ENCODE peak calls at places on chromosomes 2 and 18, in eight cellular contexts. W is cardiac muscle cell; F is pancreas; Q is brain microvascular endothelial cell; A is CD8-positive, alpha-beta T cell; J is lower lobe of right lung; U is stomach; E is thyroid gland. M is an unnamed sample.

GRCh38 chr2:215612770-215613169 is 176.9 kb upstream of the FN1 start:
- DNase-seq in W (no peak), F (no peak), Q (peak), A (no peak), J (no peak), U (no peak), E (no peak), M (no peak)

GRCh38 chr2:98827625-98828368 is 96.9 kb upstream of the MGAT4A start:
- DNase-seq in W (no peak), F (no peak), Q (no peak), A (no peak), J (no peak), U (no peak), E (no peak), M (no peak)

GRCh38 chr2:233059797-233060499 is at the start of gene INPP5D:
- DNase-seq in W (no peak), F (no peak), Q (no peak), A (peak), J (peak), U (peak), E (no peak), M (no peak)

GRCh38 chr18:12879840-12880531 is 4.1 kb downstream of the PTPN2 start:
- DNase-seq in W (no peak), F (no peak), Q (no peak), A (no peak), J (no peak), U (no peak), E (no peak), M (no peak)

GRCh38 chr2:216636570-216637450 is 3.6 kb downstream of the IGFBP2 start:
- DNase-seq in W (peak), F (peak), Q (peak), A (no peak), J (peak), U (peak), E (no peak), M (peak)

GRCh38 chr2:207792244-207792785 is 22.6 kb upstream of the FZD5 start:
- DNase-seq in W (no peak), F (no peak), Q (peak), A (no peak), J (no peak), U (no peak), E (peak), M (peak)

GRCh38 chr2:233460726-233461431 is 105.7 kb downstream of the USP40 start:
- DNase-seq in W (no peak), F (no peak), Q (no peak), A (no peak), J (peak), U (peak), E (no peak), M (no peak)

GRCh38 chr18:12283256-12283655 is 24.8 kb upstream of the TUBB6 start:
- DNase-seq in W (peak), F (no peak), Q (peak), A (no peak), J (no peak), U (no peak), E (no peak), M (no peak)

GRCh38 chr2:69163109-69163508 is 150.1 kb downstream of the ANTXR1 start:
- DNase-seq in W (no peak), F (no peak), Q (peak), A (no peak), J (no peak), U (no peak), E (peak), M (no peak)

GRCh38 chr2:232485757-232486557 is 1.7 kb downstream of the ECEL1 start:
- DNase-seq in W (no peak), F (no peak), Q (no peak), A (no peak), J (peak), U (no peak), E (no peak), M (no peak)

GRCh38 chr2:44935854-44936185 is 5.7 kb upstream of the SIX3 start:
- DNase-seq in W (no peak), F (no peak), Q (no peak), A (no peak), J (no peak), U (no peak), E (no peak), M (no peak)

GRCh38 chr2:101958071-101958470 is 33.7 kb upstream of the IL1R2 start:
- DNase-seq in W (no peak), F (no peak), Q (no peak), A (no peak), J (no peak), U (no peak), E (no peak), M (no peak)

GRCh38 chr2:152425765-152426710 is 91.1 kb downstream of the FMNL2 start:
- DNase-seq in W (no peak), F (no peak), Q (peak), A (no peak), J (no peak), U (no peak), E (no peak), M (no peak)

GRCh38 chr2:151410485-151410833 is 757 bp downstream of the RIF1 start:
- DNase-seq in W (peak), F (no peak), Q (peak), A (peak), J (peak), U (peak), E (peak), M (peak)

GRCh38 chr2:219165058-219165930 is 4.5 kb downstream of the SLC23A3 start:
- DNase-seq in W (no peak), F (no peak), Q (no peak), A (no peak), J (no peak), U (no peak), E (no peak), M (no peak)

GRCh38 chr2:132977812-132978529 is 308.0 kb upstream of the LYPD1 start:
- DNase-seq in W (no peak), F (no peak), Q (peak), A (no peak), J (no peak), U (no peak), E (no peak), M (no peak)

GRCh38 chr2:15756882-15757819 is 165.5 kb downstream of the DDX1 start:
- DNase-seq in W (no peak), F (no peak), Q (no peak), A (no peak), J (no peak), U (no peak), E (no peak), M (no peak)

GRCh38 chr2:241123816-241124536 is 21.9 kb upstream of the MTERF4 start:
- DNase-seq in W (no peak), F (peak), Q (no peak), A (peak), J (peak), U (peak), E (no peak), M (no peak)

GRCh38 chr18:62399781-62400308 is 74.7 kb downstream of the TNFRSF11A start:
- DNase-seq in W (peak), F (no peak), Q (no peak), A (no peak), J (no peak), U (no peak), E (no peak), M (peak)

GRCh38 chr2:172404824-172405223 is 22.6 kb upstream of the ITGA6 start:
- DNase-seq in W (no peak), F (no peak), Q (peak), A (no peak), J (no peak), U (no peak), E (no peak), M (no peak)

GRCh38 chr2:237731663-237732062 is 66.9 kb upstream of the RBM44 start:
- DNase-seq in W (no peak), F (no peak), Q (peak), A (no peak), J (no peak), U (no peak), E (no peak), M (no peak)

GRCh38 chr2:164960159-164960558 is 4.8 kb upstream of the SLC38A11 start:
- DNase-seq in W (no peak), F (no peak), Q (no peak), A (no peak), J (no peak), U (no peak), E (no peak), M (no peak)

GRCh38 chr2:26222976-26223375 is 21.5 kb downstream of the HADHA start:
- DNase-seq in W (no peak), F (no peak), Q (no peak), A (no peak), J (no peak), U (no peak), E (no peak), M (no peak)

GRCh38 chr2:26754972-26755670 is 9.0 kb upstream of the SLC35F6 start:
- DNase-seq in W (no peak), F (no peak), Q (no peak), A (no peak), J (no peak), U (no peak), E (peak), M (no peak)

GRCh38 chr2:190927257-190927656 is 46.6 kb downstream of the GLS start:
- DNase-seq in W (no peak), F (no peak), Q (peak), A (no peak), J (no peak), U (no peak), E (no peak), M (peak)

GRCh38 chr2:208062113-208062512 is 36.8 kb upstream of the PLEKHM3 start:
- DNase-seq in W (no peak), F (no peak), Q (peak), A (peak), J (no peak), U (no peak), E (no peak), M (peak)

GRCh38 chr2:34031097-34031496 is 432.0 kb upstream of the FAM98A start:
- DNase-seq in W (peak), F (no peak), Q (no peak), A (no peak), J (no peak), U (no peak), E (no peak), M (no peak)

GRCh38 chr2:53865264-53865663 is 5.5 kb upstream of the GPR75 start:
- DNase-seq in W (no peak), F (no peak), Q (no peak), A (no peak), J (no peak), U (no peak), E (no peak), M (no peak)

GRCh38 chr2:241561811-241562210 is 3.3 kb downstream of the BOK start:
- DNase-seq in W (no peak), F (peak), Q (peak), A (no peak), J (peak), U (peak), E (peak), M (no peak)

GRCh38 chr2:136381722-136382633 is 264.0 kb upstream of the CXCR4 start:
- DNase-seq in W (no peak), F (no peak), Q (no peak), A (peak), J (peak), U (peak), E (peak), M (no peak)

GRCh38 chr2:120680136-120680761 is 55.4 kb upstream of the GLI2 start:
- DNase-seq in W (peak), F (peak), Q (peak), A (peak), J (peak), U (peak), E (peak), M (peak)

GRCh38 chr18:8359076-8359475 is 250.2 kb upstream of the RAB12 start:
- DNase-seq in W (no peak), F (no peak), Q (no peak), A (no peak), J (no peak), U (no peak), E (no peak), M (no peak)

GRCh38 chr18:6781846-6782245 is 52.3 kb downstream of the ARHGAP28 start:
- DNase-seq in W (no peak), F (no peak), Q (peak), A (no peak), J (no peak), U (no peak), E (no peak), M (no peak)

GRCh38 chr2:186590538-186591441 is 934 bp downstream of the ITGAV start:
- DNase-seq in W (peak), F (no peak), Q (peak), A (peak), J (no peak), U (no peak), E (peak), M (no peak)

GRCh38 chr2:127225186-127225960 is 5.3 kb upstream of the CYP27C1 start:
- DNase-seq in W (no peak), F (no peak), Q (peak), A (no peak), J (no peak), U (no peak), E (no peak), M (no peak)

GRCh38 chr2:48144777-48145176 is 238.5 kb upstream of the FBXO11 start:
- DNase-seq in W (peak), F (no peak), Q (peak), A (no peak), J (no peak), U (no peak), E (peak), M (no peak)

GRCh38 chr2:86295071-86295470 is 42.4 kb downstream of the REEP1 start:
- DNase-seq in W (no peak), F (no peak), Q (no peak), A (no peak), J (no peak), U (no peak), E (no peak), M (no peak)

GRCh38 chr2:188695953-188696352 is 278.2 kb upstream of the COL3A1 start:
- DNase-seq in W (no peak), F (no peak), Q (peak), A (no peak), J (no peak), U (no peak), E (no peak), M (no peak)

GRCh38 chr2:113021312-113021711 is 16.1 kb downstream of the IL36A start:
- DNase-seq in W (no peak), F (no peak), Q (no peak), A (no peak), J (no peak), U (no peak), E (no peak), M (no peak)

GRCh38 chr18:69401475-69402218 is 959 bp downstream of the DOK6 start:
- DNase-seq in W (peak), F (no peak), Q (no peak), A (no peak), J (no peak), U (no peak), E (peak), M (no peak)

GRCh38 chr18:69402219-69402989 is 1.7 kb downstream of the DOK6 start:
- DNase-seq in W (peak), F (no peak), Q (no peak), A (no peak), J (no peak), U (no peak), E (peak), M (no peak)

GRCh38 chr18:69400253-69400975 is at the start of gene DOK6:
- DNase-seq in W (peak), F (no peak), Q (peak), A (no peak), J (peak), U (no peak), E (peak), M (no peak)

GRCh38 chr18:69399253-69399652 is 1.4 kb upstream of the DOK6 start:
- DNase-seq in W (peak), F (no peak), Q (no peak), A (no peak), J (no peak), U (no peak), E (no peak), M (no peak)

GRCh38 chr18:69400976-69401474 is 337 bp downstream of the DOK6 start:
- DNase-seq in W (peak), F (no peak), Q (peak), A (no peak), J (peak), U (no peak), E (peak), M (no peak)
- H3K4me3 ChIP-seq in W (peak), F (peak), Q (peak), A (no peak), J (peak), U (peak), E (peak), M (no peak)

DNA sequence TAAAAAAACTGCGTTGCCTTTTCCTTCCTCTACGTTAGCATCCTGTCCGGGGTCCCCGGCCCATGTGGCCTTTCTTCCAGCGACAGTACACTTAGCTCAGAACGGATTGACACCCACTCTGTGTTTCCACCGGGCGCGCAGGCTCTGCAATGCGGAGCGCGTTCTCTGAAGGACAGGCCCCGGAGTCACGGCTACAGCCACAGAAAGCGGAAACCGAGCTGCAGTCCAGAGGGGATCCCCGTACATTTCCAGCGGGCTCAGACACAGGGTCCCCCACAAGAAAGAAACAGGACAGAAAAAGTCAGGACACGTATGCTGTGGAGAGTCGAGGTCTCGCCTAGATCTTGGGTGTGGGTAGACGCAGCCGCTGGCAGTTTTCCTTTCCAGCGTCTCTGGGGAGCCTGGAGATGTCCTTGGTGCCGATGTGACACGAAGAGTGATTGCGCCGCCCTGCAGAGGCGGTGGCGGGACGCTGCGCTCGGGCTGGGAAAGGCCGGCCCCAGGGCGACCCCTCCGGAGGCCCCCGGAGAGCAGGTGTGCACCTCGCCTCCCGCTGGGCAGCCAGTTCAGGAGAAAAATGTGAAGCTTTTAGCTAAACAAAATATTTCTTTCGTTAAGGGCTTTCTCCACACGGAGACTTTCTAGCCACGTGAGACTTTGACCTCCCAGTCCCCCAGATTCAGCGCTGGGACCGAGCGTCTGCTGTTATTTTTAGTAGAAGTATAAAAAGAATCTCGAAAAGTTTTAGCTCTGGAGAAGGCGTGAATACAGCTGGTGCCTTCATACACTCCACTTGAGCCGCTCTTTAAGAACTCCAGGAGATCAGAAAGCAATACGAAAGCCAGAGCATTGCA is 1.3 kb upstream of the ACKR3 start:
- DNase-seq in W (peak), F (peak), Q (no peak), A (peak), J (peak), U (peak), E (peak), M (peak)
- TF ChIP-seq CTCF in W (no peak), F (no peak), Q (no peak), A (no peak), J (peak), U (no peak), E (peak), M (no peak)

DNA sequence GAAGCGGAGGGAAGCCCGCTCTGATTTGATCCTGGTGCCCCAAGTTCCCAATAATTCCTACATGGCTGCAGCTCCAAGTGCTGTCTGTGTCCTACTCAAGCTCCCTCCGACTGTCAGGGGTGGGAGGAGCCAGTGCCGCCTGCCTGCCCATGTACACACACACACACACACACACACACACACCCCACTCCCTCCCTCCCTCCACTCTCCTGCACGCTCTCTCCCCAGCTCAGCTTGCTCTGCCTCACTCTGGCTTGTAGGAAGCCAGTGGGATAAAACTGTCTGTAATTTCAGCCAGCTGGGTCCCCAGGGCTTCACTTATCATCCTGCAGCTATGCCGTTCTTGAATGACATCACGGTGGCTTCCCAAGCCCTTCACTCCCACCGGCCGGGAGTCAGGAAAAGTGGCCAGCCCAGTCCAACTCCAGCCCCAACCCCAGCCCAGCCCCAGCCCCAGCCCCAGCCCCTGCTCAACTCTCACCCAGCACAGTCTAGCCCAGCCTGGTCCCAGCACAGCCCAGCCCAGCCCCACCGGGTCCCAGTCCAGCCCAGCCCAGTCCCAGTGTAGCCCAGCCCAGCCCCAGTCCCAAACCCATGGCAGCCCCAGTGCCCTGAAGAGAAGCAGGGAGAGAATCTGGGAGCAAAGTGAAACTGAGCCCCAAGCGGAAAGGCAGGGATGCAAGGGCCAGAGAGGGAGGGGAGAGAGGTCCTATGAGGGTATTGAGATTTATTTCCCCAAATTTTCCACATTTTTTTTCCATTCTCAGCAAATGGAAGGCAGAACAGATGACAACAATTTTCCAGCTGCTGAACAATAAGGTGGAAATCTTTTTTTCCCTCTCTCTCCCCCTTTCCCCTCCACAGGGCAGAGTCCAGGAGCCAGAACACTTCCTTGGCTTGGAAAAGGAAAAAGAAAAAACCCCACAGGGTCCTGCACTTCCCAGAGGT is 144.0 kb downstream of the TNS1 start:
- DNase-seq in W (peak), F (peak), Q (peak), A (no peak), J (no peak), U (peak), E (peak), M (peak)
- H3K4me3 ChIP-seq in W (peak), F (no peak), Q (peak), A (no peak), J (peak), U (no peak), E (no peak), M (no peak)

DNA sequence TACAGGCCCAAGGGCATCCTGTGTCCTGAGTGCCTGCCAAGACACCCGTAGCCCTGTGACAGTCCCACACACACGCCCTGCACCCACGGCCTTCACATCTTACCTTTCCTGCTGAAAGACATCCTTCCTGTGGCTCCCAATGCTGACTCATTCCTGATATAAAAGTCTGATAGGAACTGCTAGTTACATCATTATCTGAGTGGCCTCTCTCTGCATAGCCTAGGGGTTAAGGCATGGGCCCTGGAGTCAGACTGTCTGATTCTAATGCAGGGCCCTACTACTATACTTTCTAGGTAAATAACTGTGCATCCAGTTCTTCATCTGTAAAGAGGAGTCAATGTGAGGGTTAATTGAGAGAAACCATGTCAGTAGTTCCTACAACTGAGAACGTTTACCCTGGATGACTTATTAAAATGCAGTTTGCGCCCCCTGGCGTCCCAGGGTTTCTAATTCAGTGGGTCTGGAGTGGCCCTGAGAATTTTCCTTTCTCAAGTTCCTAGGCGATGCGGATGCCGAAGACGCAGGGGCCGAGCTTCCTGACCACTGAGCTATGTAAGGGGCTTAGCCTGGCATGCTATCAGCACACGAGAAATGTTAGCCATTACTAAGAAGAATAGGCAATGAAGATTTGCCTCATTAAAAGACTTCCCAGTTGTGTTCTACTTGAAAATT is 6.0 kb upstream of the GPR45 start:
- DNase-seq in W (peak), F (peak), Q (peak), A (peak), J (peak), U (peak), E (peak), M (peak)
- TF ChIP-seq CTCF in W (peak), F (peak), Q (peak), A (peak), J (peak), U (peak), E (peak), M (peak)